ENCODE peak calls at places on chromosomes 1 and 21, in seven cellular contexts. N is mesenchymal stem cell, C is H9, F is mesendoderm, E is IMR-90, A is trophoblast cell, S is H1. J is an unnamed sample.

GRCh38 chr1:204366759-204367158 is 7.0 kb upstream of the PLEKHA6 start:
- DNase-seq in N (no peak), C (peak; percentile 71), F (peak; percentile 50), E (no peak), A (peak; percentile 49), S (peak; percentile 92), J (no peak)

GRCh38 chr1:230851291-230851691 is 17.0 kb downstream of the C1orf198 start:
- DNase-seq in N (peak; percentile 82), C (peak; percentile 66), F (peak; percentile 98), E (peak; percentile 55), A (peak; percentile 57), S (no peak), J (no peak)

GRCh38 chr1:32774950-32775634 is 42.1 kb downstream of the YARS1 start:
- DNase-seq in N (peak; percentile 62), C (no peak), F (peak; percentile 16), E (peak; percentile 61), A (no peak), S (no peak), J (no peak)

GRCh38 chr1:97906567-97907228 is 14.1 kb downstream of the DPYD start:
- DNase-seq in N (peak; percentile 56), C (no peak), F (peak; percentile 65), E (peak; percentile 90), A (peak; percentile 22), S (no peak), J (no peak)

GRCh38 chr1:8456306-8456912 is 138.5 kb downstream of the SLC45A1 start:
- DNase-seq in N (peak; percentile 84), C (no peak), F (no peak), E (peak; percentile 82), A (peak; percentile 74), S (no peak), J (no peak)

GRCh38 chr1:232428781-232429530 is 201.0 kb downstream of the SIPA1L2 start:
- DNase-seq in N (peak; percentile 61), C (no peak), F (no peak), E (peak; percentile 89), A (peak; percentile 84), S (no peak), J (no peak)

GRCh38 chr1:180927348-180927747 is 14.7 kb downstream of the KIAA1614 start:
- DNase-seq in N (no peak), C (no peak), F (no peak), E (no peak), A (no peak), S (no peak), J (no peak)

GRCh38 chr1:185719021-185719420 is 15.2 kb upstream of the HMCN1 start:
- DNase-seq in N (peak; percentile 58), C (peak; percentile 61), F (peak; percentile 77), E (peak; percentile 92), A (no peak), S (no peak), J (no peak)

GRCh38 chr1:43885311-43885801 is 48.2 kb upstream of the ARTN start:
- DNase-seq in N (peak; percentile 19), C (peak; percentile 85), F (peak; percentile 67), E (no peak), A (no peak), S (peak; percentile 67), J (peak; percentile 6)

GRCh38 chr1:32954183-32954582 is 10.4 kb downstream of the RNF19B start:
- DNase-seq in N (no peak), C (no peak), F (no peak), E (no peak), A (no peak), S (no peak), J (no peak)

GRCh38 chr21:15289246-15289645 is 224.4 kb upstream of the NRIP1 start:
- DNase-seq in N (no peak), C (no peak), F (no peak), E (no peak), A (no peak), S (no peak), J (no peak)

GRCh38 chr1:94862718-94863117 is 42.6 kb downstream of the SLC44A3 start:
- DNase-seq in N (no peak), C (no peak), F (no peak), E (no peak), A (peak; percentile 85), S (no peak), J (no peak)

GRCh38 chr1:6103111-6103853 is 57.6 kb downstream of the KCNAB2 start:
- DNase-seq in N (no peak), C (no peak), F (no peak), E (no peak), A (no peak), S (no peak), J (no peak)

GRCh38 chr1:150619576-150620509 is 9.6 kb downstream of the ENSA start:
- DNase-seq in N (peak; percentile 79), C (no peak), F (peak; percentile 45), E (peak; percentile 80), A (no peak), S (no peak), J (no peak)

GRCh38 chr21:32757804-32758203 is 13.8 kb downstream of the PAXBP1 start:
- DNase-seq in N (no peak), C (no peak), F (peak; percentile 72), E (no peak), A (no peak), S (no peak), J (no peak)

GRCh38 chr1:68010094-68010493 is 40.3 kb downstream of the DIRAS3 start:
- DNase-seq in N (peak; percentile 33), C (no peak), F (peak; percentile 33), E (peak; percentile 47), A (peak; percentile 40), S (no peak), J (no peak)

DNA sequence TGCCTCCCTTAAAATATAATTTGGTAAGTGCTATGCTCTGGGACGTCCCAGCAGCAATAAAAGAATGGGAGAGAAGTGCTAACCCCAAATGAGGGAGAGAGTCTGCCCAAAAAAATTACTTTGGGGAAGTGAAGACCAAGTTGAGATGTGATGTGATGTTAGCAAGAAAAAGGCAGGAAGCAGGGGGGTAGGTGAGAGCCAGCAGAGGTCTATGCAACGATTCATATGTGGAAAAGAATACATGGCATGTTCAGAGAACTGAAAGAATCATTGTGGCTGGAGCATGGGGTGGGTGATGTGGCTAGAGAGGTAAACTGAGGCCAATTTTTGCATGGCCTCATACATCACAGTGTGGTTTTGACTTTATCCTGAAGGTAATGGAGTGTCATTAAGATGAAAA is 5.6 kb upstream of the CTPS1 start:
- DNase-seq in N (no peak), C (no peak), F (no peak), E (no peak), A (no peak), S (no peak), J (no peak)
- H4K8ac ChIP-seq in N (no peak overlapping the region), C (no peak overlapping the region), F (no peak overlapping the region), E (peak overlapping the region; percentile 44), A (no peak overlapping the region), S (no peak overlapping the region), J (no peak overlapping the region)

DNA sequence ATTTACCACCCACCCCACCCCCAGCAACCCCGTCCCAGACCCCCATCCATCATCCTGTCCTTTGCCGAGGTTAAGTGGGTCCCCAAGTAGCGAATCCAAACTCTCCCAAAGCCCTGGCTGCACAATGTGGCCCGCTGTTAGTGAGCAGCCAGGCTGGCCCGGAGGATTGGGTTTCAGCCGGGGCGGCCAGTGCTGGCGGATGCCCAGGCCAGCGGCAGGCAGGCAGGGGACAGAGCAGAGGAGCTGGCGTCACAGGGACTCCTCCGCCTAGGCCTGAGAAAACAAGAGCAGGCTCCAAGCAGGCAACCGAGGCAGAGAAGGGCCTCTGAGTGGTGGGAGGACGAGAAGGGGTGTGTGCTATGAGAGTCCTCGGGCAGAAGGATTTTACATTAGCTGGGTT is 61.4 kb downstream of the EPHB2 start:
- DNase-seq in N (no peak), C (no peak), F (no peak), E (no peak), A (no peak), S (no peak), J (no peak)
- H4K8ac ChIP-seq in N (no peak overlapping the region), C (no peak overlapping the region), F (no peak overlapping the region), E (no peak overlapping the region), A (no peak overlapping the region), S (peak overlapping the region; percentile 51), J (no peak overlapping the region)

GRCh38 chr21:45341779-45342178 is 54.1 kb upstream of the POFUT2 start:
- DNase-seq in N (no peak), C (no peak), F (no peak), E (no peak), A (no peak), S (no peak), J (no peak)

GRCh38 chr21:45343891-45344290 is 56.2 kb upstream of the POFUT2 start:
- DNase-seq in N (no peak), C (no peak), F (no peak), E (no peak), A (no peak), S (no peak), J (no peak)

GRCh38 chr21:45341261-45341660 is 53.6 kb upstream of the POFUT2 start:
- DNase-seq in N (no peak), C (no peak), F (no peak), E (no peak), A (no peak), S (no peak), J (no peak)

GRCh38 chr21:45347048-45347711 is 57.8 kb upstream of the COL18A1 start:
- DNase-seq in N (no peak), C (no peak), F (peak; percentile 55), E (no peak), A (no peak), S (no peak), J (no peak)

DNA sequence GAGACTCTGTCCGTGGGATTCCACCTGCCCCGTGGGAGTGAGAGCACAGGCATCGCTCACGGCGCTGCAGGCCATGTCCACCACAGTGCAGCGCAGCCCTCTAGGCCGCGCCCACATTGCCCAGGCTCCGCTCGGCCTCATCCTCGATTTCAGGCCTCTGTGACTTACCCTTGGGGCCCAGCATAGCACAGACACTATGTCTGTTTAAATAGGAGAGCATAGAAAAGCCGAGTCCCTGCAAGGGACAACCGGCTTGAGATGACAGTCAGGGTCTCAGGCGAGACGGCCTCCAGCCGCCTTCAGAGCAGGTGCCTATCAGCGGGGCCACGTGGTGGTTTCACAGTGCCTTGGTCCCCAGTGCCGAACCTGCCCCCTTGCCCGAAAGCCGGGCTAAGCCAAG is 56.9 kb upstream of the POFUT2 start:
- DNase-seq in N (no peak), C (no peak), F (no peak), E (no peak), A (no peak), S (no peak), J (no peak)
- H4K8ac ChIP-seq in N (no peak overlapping the region), C (no peak overlapping the region), F (no peak overlapping the region), E (no peak overlapping the region), A (no peak overlapping the region), S (no peak overlapping the region), J (no peak overlapping the region)

GRCh38 chr1:158654079-158654478 is 32.4 kb downstream of the SPTA1 start:
- DNase-seq in N (no peak), C (no peak), F (no peak), E (no peak), A (no peak), S (no peak), J (no peak)

GRCh38 chr1:158649052-158649451 is 37.5 kb downstream of the SPTA1 start:
- DNase-seq in N (no peak), C (no peak), F (peak; percentile 24), E (no peak), A (no peak), S (no peak), J (no peak)

GRCh38 chr1:158652721-158653334 is 33.7 kb downstream of the SPTA1 start:
- DNase-seq in N (no peak), C (no peak), F (no peak), E (no peak), A (peak; percentile 80), S (no peak), J (no peak)

DNA sequence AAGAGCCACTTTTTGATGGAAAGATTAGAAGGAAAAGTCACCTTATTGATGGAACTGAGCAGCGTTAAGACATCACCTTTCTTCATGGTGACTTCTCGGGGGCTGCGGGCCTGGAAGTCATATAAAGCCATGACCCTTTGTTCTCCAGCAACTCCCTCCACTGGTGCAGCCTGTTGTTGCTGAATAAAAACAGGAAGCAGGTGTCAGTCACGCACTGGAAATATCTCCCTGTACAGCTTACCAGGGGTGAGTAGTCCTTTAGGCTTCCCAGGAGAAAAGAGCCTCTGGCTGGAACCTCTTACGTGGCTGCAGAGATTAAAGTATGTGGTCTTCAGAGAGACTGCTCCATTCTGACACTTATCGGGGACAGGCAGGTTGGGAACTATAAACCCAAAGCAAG is 31.9 kb downstream of the SPTA1 start:
- DNase-seq in N (no peak), C (no peak), F (no peak), E (no peak), A (peak; percentile 14), S (no peak), J (no peak)
- H4K8ac ChIP-seq in N (no peak overlapping the region), C (no peak overlapping the region), F (no peak overlapping the region), E (no peak overlapping the region), A (no peak overlapping the region), S (no peak overlapping the region), J (no peak overlapping the region)

J was measured in neuronal stem cell.